ENCODE peak calls at places on chromosomes 6 and 20, in ten cellular contexts. S is upper lobe of left lung, F is uterus, V is cardiac muscle cell, W is fibroblast of mammary gland, I is HepG2, E is GM12865, P is body of pancreas, Y is coronary artery, R is prostate gland. C is an unnamed sample.

GRCh38 chr6:30752164-30752927 is 8.0 kb upstream of the IER3 start:
- DNase-seq in S (peak; percentile 88), F (peak; percentile 96), V (no peak), W (peak; percentile 100), I (no peak), E (no peak), P (peak; percentile 86), Y (peak; percentile 99), R (peak; percentile 94), C (no peak)

GRCh38 chr6:168196385-168196860 is 117.4 kb upstream of the FRMD1 start:
- DNase-seq in S (no peak), F (peak; percentile 10), V (no peak), W (no peak), I (peak; percentile 72), E (no peak), P (peak; percentile 84), Y (peak; percentile 41), R (peak; percentile 91), C (peak; percentile 99)

GRCh38 chr20:31712564-31713311 is 9.9 kb downstream of the BCL2L1 start:
- DNase-seq in S (no peak), F (peak; percentile 88), V (peak; percentile 30), W (peak; percentile 90), I (peak; percentile 95), E (no peak), P (peak; percentile 97), Y (peak; percentile 96), R (peak; percentile 96), C (peak; percentile 94)

GRCh38 chr6:155142902-155143609 is 120.8 kb upstream of the CLDN20 start:
- DNase-seq in S (no peak), F (no peak), V (no peak), W (peak; percentile 40), I (no peak), E (peak; percentile 23), P (no peak), Y (no peak), R (no peak), C (no peak)

GRCh38 chr6:145643760-145644159 is 91.6 kb downstream of the EPM2A start:
- DNase-seq in S (no peak), F (no peak), V (no peak), W (peak; percentile 81), I (no peak), E (no peak), P (no peak), Y (no peak), R (no peak), C (no peak)

GRCh38 chr20:34111057-34111711 is 859 bp downstream of the EIF2S2 start:
- DNase-seq in S (no peak), F (peak; percentile 25), V (peak; percentile 45), W (peak; percentile 70), I (no peak), E (no peak), P (peak; percentile 43), Y (peak; percentile 77), R (no peak), C (peak; percentile 31)

GRCh38 chr6:151822252-151823111 is 15.0 kb downstream of the ESR1 start:
- DNase-seq in S (no peak), F (no peak), V (no peak), W (no peak), I (no peak), E (peak; percentile 53), P (no peak), Y (no peak), R (no peak), C (no peak)

GRCh38 chr20:56554869-56555268 is 21.8 kb downstream of the FAM209B start:
- DNase-seq in S (no peak), F (peak; percentile 56), V (peak; percentile 16), W (peak; percentile 98), I (peak; percentile 92), E (peak; percentile 80), P (peak; percentile 71), Y (no peak), R (peak; percentile 43), C (peak; percentile 23)

GRCh38 chr6:155126727-155127439 is 131.8 kb downstream of the TIAM2 start:
- DNase-seq in S (no peak), F (no peak), V (no peak), W (peak; percentile 77), I (peak; percentile 93), E (peak; percentile 20), P (peak; percentile 8), Y (no peak), R (no peak), C (no peak)

GRCh38 chr6:166167801-166168615 is at the start of gene TBXT:
- DNase-seq in S (peak; percentile 75), F (no peak), V (no peak), W (no peak), I (no peak), E (peak; percentile 92), P (no peak), Y (no peak), R (no peak), C (no peak)

GRCh38 chr20:47008842-47009518 is 114.3 kb downstream of the EYA2 start:
- DNase-seq in S (no peak), F (no peak), V (no peak), W (no peak), I (peak; percentile 35), E (no peak), P (no peak), Y (no peak), R (peak; percentile 54), C (peak; percentile 94)

GRCh38 chr6:144340541-144341371 is 55.6 kb downstream of the UTRN start:
- DNase-seq in S (no peak), F (no peak), V (no peak), W (peak; percentile 58), I (peak; percentile 86), E (no peak), P (no peak), Y (no peak), R (no peak), C (no peak)

GRCh38 chr20:59207742-59208357 is 44.2 kb downstream of the ZNF831 start:
- DNase-seq in S (no peak), F (no peak), V (peak; percentile 71), W (peak; percentile 16), I (peak; percentile 53), E (peak; percentile 78), P (peak; percentile 47), Y (no peak), R (no peak), C (no peak)

GRCh38 chr20:13025181-13025580 is 16.4 kb downstream of the SPTLC3 start:
- DNase-seq in S (no peak), F (no peak), V (no peak), W (no peak), I (no peak), E (no peak), P (no peak), Y (no peak), R (no peak), C (no peak)

GRCh38 chr6:125952764-125953501 is 3.6 kb upstream of the HINT3 start:
- DNase-seq in S (no peak), F (no peak), V (no peak), W (peak; percentile 42), I (peak; percentile 65), E (peak; percentile 65), P (peak; percentile 16), Y (no peak), R (no peak), C (no peak)
- TF ChIP-seq CTCF in S (peak; percentile 8), F (no peak), V (peak; percentile 28), W (peak; percentile 39), I (peak; percentile 83), E (peak; percentile 52), P (peak; percentile 25), Y (no peak), R (no peak), C (no peak)

GRCh38 chr6:6915813-6916547 is 191.8 kb upstream of the RREB1 start:
- DNase-seq in S (no peak), F (peak; percentile 80), V (no peak), W (peak; percentile 85), I (no peak), E (no peak), P (peak; percentile 78), Y (no peak), R (peak; percentile 78), C (peak; percentile 51)
- H3K4me3 ChIP-seq in S (peak overlapping the region; percentile 27), F (peak overlapping the region; percentile 4), V (no peak overlapping the region), W (peak overlapping the region; percentile 8), I (no peak overlapping the region), E (no peak overlapping the region), P (no peak overlapping the region), Y (peak overlapping the region; percentile 51), R (peak overlapping the region; percentile 2), C (peak overlapping the region; percentile 31)

GRCh38 chr6:142856607-142856856 is 88.4 kb downstream of the HIVEP2 start:
- DNase-seq in S (no peak), F (no peak), V (no peak), W (no peak), I (no peak), E (no peak), P (no peak), Y (no peak), R (no peak), C (no peak)
- TF ChIP-seq CTCF in S (no peak), F (no peak), V (no peak), W (no peak), I (no peak), E (no peak), P (no peak), Y (no peak), R (no peak), C (no peak)

GRCh38 chr20:35172434-35172806 is 548 bp downstream of the PROCR start:
- DNase-seq in S (no peak), F (no peak), V (no peak), W (no peak), I (no peak), E (no peak), P (no peak), Y (no peak), R (no peak), C (no peak)

GRCh38 chr20:35173576-35174192 is 1.8 kb downstream of the PROCR start:
- DNase-seq in S (no peak), F (peak; percentile 46), V (no peak), W (peak; percentile 48), I (no peak), E (no peak), P (no peak), Y (no peak), R (no peak), C (no peak)

GRCh38 chr20:35171438-35171752 is 477 bp upstream of the PROCR start:
- DNase-seq in S (no peak), F (no peak), V (no peak), W (no peak), I (no peak), E (no peak), P (no peak), Y (no peak), R (no peak), C (no peak)

GRCh38 chr20:35174458-35175216 is 2.8 kb downstream of the PROCR start:
- DNase-seq in S (peak; percentile 76), F (peak; percentile 28), V (no peak), W (no peak), I (peak; percentile 84), E (no peak), P (peak; percentile 62), Y (no peak), R (no peak), C (no peak)

GRCh38 chr20:35171753-35172433 is at the start of gene PROCR:
- DNase-seq in S (peak; percentile 89), F (peak; percentile 94), V (peak; percentile 32), W (peak; percentile 95), I (no peak), E (no peak), P (peak; percentile 81), Y (peak; percentile 87), R (peak; percentile 86), C (peak; percentile 65)
- H3K4me3 ChIP-seq in S (peak within 1 kb of the TSS; percentile 47), F (peak within 1 kb of the TSS; percentile 20), V (no peak within 1 kb of the TSS), W (peak within 1 kb of the TSS; percentile 62), I (peak within 1 kb of the TSS; percentile 60), E (no peak within 1 kb of the TSS), P (no peak within 1 kb of the TSS), Y (peak within 1 kb of the TSS; percentile 58), R (peak within 1 kb of the TSS; percentile 23), C (peak within 1 kb of the TSS; percentile 26)

GRCh38 chr6:13163161-13163944 is 165.0 kb downstream of the TBC1D7 start:
- DNase-seq in S (no peak), F (no peak), V (no peak), W (no peak), I (no peak), E (no peak), P (no peak), Y (no peak), R (no peak), C (no peak)
- TF ChIP-seq CTCF in S (no peak), F (no peak), V (no peak), W (no peak), I (no peak), E (no peak), P (no peak), Y (no peak), R (no peak), C (no peak)

C was measured in LNCaP clone FGC.